ENCODE peak calls at places on chromosomes 1 and 21, in six cellular contexts. N is upper lobe of right lung, W is breast epithelium, L is lower lobe of right lung, G is brain microvascular endothelial cell, A is HFFc6. R is an unnamed sample.

GRCh38 chr21:26806734-26807372 is 38.4 kb downstream of the ADAMTS1 start:
- DNase-seq in N (no peak), W (no peak), L (no peak), G (peak), A (peak), R (no peak)

GRCh38 chr21:37642493-37642892 is 273.8 kb downstream of the KCNJ6 start:
- DNase-seq in N (no peak), W (no peak), L (no peak), G (no peak), A (no peak), R (no peak)

GRCh38 chr1:85571830-85572229 is 8.7 kb upstream of the CCN1 start:
- DNase-seq in N (no peak), W (no peak), L (no peak), G (no peak), A (no peak), R (no peak)

GRCh38 chr1:228059536-228060457 is 22.7 kb upstream of the ARF1 start:
- DNase-seq in N (peak), W (peak), L (peak), G (no peak), A (no peak), R (peak)

GRCh38 chr21:35508389-35508888 is 459.3 kb upstream of the RUNX1 start:
- DNase-seq in N (peak), W (no peak), L (peak), G (peak), A (peak), R (peak)

GRCh38 chr1:34113887-34114286 is 51.1 kb downstream of the CSMD2 start:
- DNase-seq in N (no peak), W (no peak), L (no peak), G (peak), A (peak), R (no peak)

GRCh38 chr1:58162952-58163550 is 383.5 kb downstream of the OMA1 start:
- DNase-seq in N (no peak), W (no peak), L (no peak), G (peak), A (peak), R (peak)

GRCh38 chr1:212586429-212587303 is 21.9 kb upstream of the ATF3 start:
- DNase-seq in N (no peak), W (no peak), L (no peak), G (no peak), A (no peak), R (no peak)

GRCh38 chr1:110696818-110697217 is 22.1 kb upstream of the KCNA3 start:
- DNase-seq in N (no peak), W (no peak), L (no peak), G (no peak), A (no peak), R (no peak)

GRCh38 chr1:2555634-2556276 is 416 bp upstream of the TNFRSF14 start:
- DNase-seq in N (peak), W (peak), L (peak), G (no peak), A (peak), R (no peak)

GRCh38 chr1:57874426-57874825 is 450.6 kb upstream of the DAB1 start:
- DNase-seq in N (no peak), W (no peak), L (no peak), G (no peak), A (no peak), R (no peak)

GRCh38 chr1:116766616-116767469 is 12.6 kb downstream of the CD2 start:
- DNase-seq in N (no peak), W (no peak), L (no peak), G (no peak), A (peak), R (no peak)

GRCh38 chr21:35376406-35377135 is 327.5 kb upstream of the RUNX1 start:
- DNase-seq in N (no peak), W (no peak), L (no peak), G (no peak), A (no peak), R (no peak)

GRCh38 chr1:223230161-223230881 is 87.3 kb upstream of the TLR5 start:
- DNase-seq in N (no peak), W (no peak), L (no peak), G (peak), A (peak), R (no peak)

GRCh38 chr1:179677882-179678281 is 65.2 kb upstream of the FAM163A start:
- DNase-seq in N (no peak), W (no peak), L (no peak), G (no peak), A (no peak), R (no peak)

GRCh38 chr1:172999349-172999748 is 51.4 kb downstream of the TNFSF18 start:
- DNase-seq in N (no peak), W (no peak), L (no peak), G (no peak), A (no peak), R (no peak)

DNA sequence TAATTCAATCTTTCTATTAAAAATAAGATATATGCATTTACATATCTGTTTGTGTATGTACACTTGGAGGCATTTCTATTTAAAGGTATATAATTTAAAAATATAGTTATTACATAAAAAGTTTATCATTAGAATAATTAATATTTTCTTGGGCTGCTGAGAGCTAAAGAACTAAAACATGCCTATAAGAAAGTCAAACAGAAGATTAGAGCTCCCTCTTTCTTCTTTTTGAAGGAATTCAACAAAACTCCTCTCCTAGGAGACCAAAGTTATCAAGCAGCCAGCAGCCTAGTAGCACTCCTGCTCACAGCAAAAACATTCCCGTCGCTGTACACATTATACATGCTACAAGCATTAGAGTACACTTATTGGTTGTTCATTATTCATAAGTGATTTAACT is 216.5 kb downstream of the VAV3 start:
- DNase-seq in N (no peak), W (no peak), L (no peak), G (no peak), A (peak), R (no peak)
- TF ChIP-seq CTCF in N (peak), W (no peak), L (no peak), G (peak), A (peak), R (peak)

DNA sequence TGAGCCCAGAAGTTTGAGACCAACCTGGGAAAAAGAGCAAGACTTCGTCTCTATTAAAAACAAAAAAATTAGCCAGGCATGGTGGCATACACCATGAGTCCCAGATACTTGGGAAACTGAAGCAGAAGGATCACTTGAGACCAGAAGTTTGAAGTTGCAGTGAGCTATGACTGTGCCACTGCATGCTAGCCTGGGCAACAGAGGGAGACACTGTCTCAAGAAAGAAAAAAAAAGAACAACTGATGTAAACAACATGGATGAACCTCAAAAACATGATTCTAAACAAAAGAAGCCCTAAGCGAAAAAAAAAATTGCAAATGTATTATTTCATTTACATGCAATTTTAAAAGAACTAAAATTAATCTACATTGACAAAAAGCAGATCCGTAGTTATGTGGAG is 9.0 kb downstream of the LRRC40 start:
- DNase-seq in N (no peak), W (no peak), L (no peak), G (no peak), A (no peak), R (no peak)
- TF ChIP-seq CTCF in N (no peak), W (no peak), L (no peak), G (no peak), A (no peak), R (no peak)

GRCh38 chr1:90612033-90612432 is 105.1 kb downstream of the BARHL2 start:
- DNase-seq in N (no peak), W (no peak), L (no peak), G (no peak), A (no peak), R (no peak)

GRCh38 chr1:90614872-90615271 is 102.2 kb downstream of the BARHL2 start:
- DNase-seq in N (no peak), W (no peak), L (no peak), G (no peak), A (no peak), R (no peak)

GRCh38 chr1:90613371-90613770 is 103.7 kb downstream of the BARHL2 start:
- DNase-seq in N (no peak), W (no peak), L (no peak), G (no peak), A (no peak), R (no peak)

GRCh38 chr1:90616395-90616794 is 100.7 kb downstream of the BARHL2 start:
- DNase-seq in N (no peak), W (no peak), L (no peak), G (peak), A (no peak), R (no peak)
- TF ChIP-seq CTCF in N (no peak), W (no peak), L (no peak), G (peak), A (no peak), R (peak)

DNA sequence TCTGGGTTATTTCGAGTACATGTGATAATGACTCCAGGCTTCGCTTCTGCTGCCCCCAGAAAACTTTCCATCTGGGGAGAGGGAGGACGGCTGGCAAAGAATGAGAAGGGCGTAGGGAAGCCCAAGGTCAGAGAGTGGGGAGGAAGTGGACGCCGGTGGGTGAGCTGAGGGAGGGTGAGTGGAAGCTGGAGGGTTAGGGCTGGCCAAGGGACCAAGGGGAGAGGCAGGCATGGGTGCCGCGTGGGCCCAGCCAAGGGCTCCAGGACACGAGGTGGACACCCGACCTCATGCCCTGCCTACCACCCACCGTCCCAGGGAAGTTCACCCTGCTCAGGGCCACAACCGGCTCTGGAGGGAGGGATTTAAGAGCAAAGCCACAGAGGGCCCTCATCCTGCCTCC is 75.8 kb downstream of the CASZ1 start:
- DNase-seq in N (no peak), W (no peak), L (no peak), G (no peak), A (no peak), R (no peak)
- TF ChIP-seq CTCF in N (no peak), W (no peak), L (no peak), G (no peak), A (no peak), R (no peak)

GRCh38 chr1:18792747-18793146 is 66.7 kb downstream of the TAS1R2 start:
- DNase-seq in N (no peak), W (no peak), L (no peak), G (no peak), A (no peak), R (no peak)

GRCh38 chr1:18795002-18795689 is 64.3 kb downstream of the TAS1R2 start:
- DNase-seq in N (no peak), W (no peak), L (no peak), G (no peak), A (no peak), R (no peak)

GRCh38 chr1:18793164-18793563 is 66.3 kb downstream of the TAS1R2 start:
- DNase-seq in N (no peak), W (no peak), L (no peak), G (no peak), A (no peak), R (no peak)

GRCh38 chr1:18794066-18794465 is 65.4 kb downstream of the TAS1R2 start:
- DNase-seq in N (no peak), W (no peak), L (no peak), G (no peak), A (no peak), R (no peak)

DNA sequence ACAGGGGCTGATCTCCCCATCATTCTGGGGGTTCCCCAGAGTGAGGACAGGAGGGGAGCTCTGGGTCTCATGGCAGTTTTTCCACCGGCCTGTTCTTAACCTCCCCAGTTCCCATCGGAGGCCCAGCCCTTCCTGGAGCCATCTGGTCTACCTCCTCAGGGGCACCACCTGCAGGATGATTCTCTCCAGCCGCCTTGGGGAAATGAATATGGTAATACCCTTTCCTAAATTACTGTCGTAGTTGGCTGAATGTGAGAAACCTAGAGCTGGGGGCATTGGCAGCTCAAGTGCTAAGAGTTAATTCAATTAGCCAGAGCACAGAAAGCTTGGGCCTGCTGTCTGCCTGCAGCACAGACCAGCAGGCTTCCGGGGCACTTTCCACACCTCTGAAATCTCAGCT is 64.9 kb downstream of the TAS1R2 start:
- DNase-seq in N (no peak), W (no peak), L (no peak), G (no peak), A (no peak), R (no peak)
- TF ChIP-seq CTCF in N (no peak), W (no peak), L (no peak), G (peak), A (peak), R (peak)

R was measured in neural crest cell.